ENCODE peak calls at places on chromosomes 6 and 20, in six cellular contexts. K, Y, F, T, D and X are unnamed samples.

GRCh38 chr6:108771421-108771820 is 76.8 kb upstream of the ARMC2 start:
- DNase-seq in Y (no peak), T (no peak), F (no peak), K (no peak), D (no peak), X (no peak)

GRCh38 chr6:84278311-84278710 is 50.9 kb upstream of the CEP162 start:
- DNase-seq in Y (no peak), T (no peak), K (no peak), F (no peak), D (no peak), X (no peak)

GRCh38 chr20:14664101-14664500 is 326.7 kb upstream of the FLRT3 start:
- DNase-seq in K (no peak), F (no peak), Y (no peak), D (no peak), T (no peak), X (no peak)

GRCh38 chr6:73579851-73580246 is 59.0 kb upstream of the EEF1A1 start:
- DNase-seq in Y (no peak), F (no peak), K (peak), T (no peak), D (no peak), X (peak)

GRCh38 chr6:22699046-22699639 is 129.8 kb downstream of the HDGFL1 start:
- DNase-seq in D (no peak), Y (no peak), T (no peak), F (no peak), K (no peak), X (no peak)

GRCh38 chr20:21174425-21175239 is 48.8 kb downstream of the KIZ start:
- DNase-seq in F (no peak), T (no peak), D (no peak), Y (no peak), K (no peak), X (no peak)

GRCh38 chr6:167660944-167661343 is 165.8 kb upstream of the AFDN start:
- DNase-seq in D (no peak), K (no peak), Y (no peak), F (no peak), T (no peak), X (no peak)

GRCh38 chr6:108803982-108804490 is 44.2 kb upstream of the ARMC2 start:
- DNase-seq in K (no peak), T (no peak), Y (no peak), F (no peak), D (no peak), X (no peak)

GRCh38 chr6:51339728-51340127 is 521.1 kb downstream of the TFAP2B start:
- DNase-seq in F (no peak), D (no peak), Y (no peak), T (no peak), K (no peak), X (no peak)

GRCh38 chr20:33524261-33524660 is 34.4 kb downstream of the CBFA2T2 start:
- DNase-seq in F (no peak), Y (no peak), K (no peak), T (no peak), D (no peak), X (no peak)

GRCh38 chr20:32672982-32673727 is 586 bp downstream of the C20orf203 start:
- DNase-seq in Y (no peak), K (no peak), F (no peak), T (no peak), D (no peak), X (peak)

GRCh38 chr20:7038029-7038428 is 270.5 kb downstream of the BMP2 start:
- DNase-seq in T (no peak), F (no peak), Y (no peak), K (no peak), D (no peak), X (no peak)

GRCh38 chr6:43725643-43726580 is 38.3 kb upstream of the MRPS18A start:
- DNase-seq in K (no peak), F (no peak), D (no peak), T (no peak), Y (no peak), X (no peak)

GRCh38 chr20:57693002-57693582 is 16.7 kb downstream of the PMEPA1 start:
- DNase-seq in F (no peak), D (no peak), T (no peak), Y (no peak), K (no peak), X (no peak)

GRCh38 chr20:42530855-42531674 is 658.6 kb downstream of the PTPRT start:
- DNase-seq in K (no peak), Y (peak), T (no peak), D (no peak), F (no peak), X (peak)

GRCh38 chr6:127148511-127148910 is 30.0 kb downstream of the RSPO3 start:
- DNase-seq in F (no peak), K (no peak), Y (no peak), T (no peak), D (no peak), X (no peak)

GRCh38 chr20:33649201-33649631 is 12.9 kb upstream of the C20orf144 start:
- DNase-seq in K (no peak), F (no peak), Y (no peak), T (no peak), D (no peak), X (no peak)

GRCh38 chr6:106431405-106431804 is 70.9 kb downstream of the CRYBG1 start:
- DNase-seq in K (no peak), T (no peak), F (no peak), D (no peak), Y (no peak), X (no peak)